ENCODE peak calls at places on chromosomes 4 and X, in nine cellular contexts. One of them, this sample, is unnamed.

GRCh38 chrX:153064061-153064460 is 7.8 kb downstream of the PNMA3 start:
- DNase-seq in CD8-positive, alpha-beta T cell: no peak
- DNase-seq in body of pancreas: no peak
- DNase-seq in AG04450: no peak
- DNase-seq in psoas muscle: no peak
- DNase-seq in Peyer's patch: no peak
- DNase-seq in upper lobe of right lung: no peak
- DNase-seq in lower lobe of right lung: no peak
- DNase-seq in A549: no peak
- DNase-seq in this sample: no peak

GRCh38 chr4:48375651-48376291 is 34.4 kb downstream of the SLAIN2 start:
- DNase-seq in upper lobe of right lung: no peak
- DNase-seq in AG04450: peak
- DNase-seq in psoas muscle: no peak
- DNase-seq in A549: no peak
- DNase-seq in body of pancreas: peak
- DNase-seq in CD8-positive, alpha-beta T cell: no peak
- DNase-seq in Peyer's patch: peak
- DNase-seq in lower lobe of right lung: no peak
- DNase-seq in this sample: peak

GRCh38 chr4:25792843-25793242 is 69.9 kb downstream of the SEL1L3 start:
- DNase-seq in lower lobe of right lung: no peak
- DNase-seq in Peyer's patch: no peak
- DNase-seq in A549: no peak
- DNase-seq in body of pancreas: no peak
- DNase-seq in CD8-positive, alpha-beta T cell: no peak
- DNase-seq in AG04450: no peak
- DNase-seq in upper lobe of right lung: no peak
- DNase-seq in psoas muscle: no peak
- DNase-seq in this sample: no peak

GRCh38 chr4:141463678-141464077 is 172.7 kb upstream of the IL15 start:
- DNase-seq in lower lobe of right lung: no peak
- DNase-seq in psoas muscle: no peak
- DNase-seq in CD8-positive, alpha-beta T cell: no peak
- DNase-seq in body of pancreas: no peak
- DNase-seq in upper lobe of right lung: no peak
- DNase-seq in A549: no peak
- DNase-seq in Peyer's patch: no peak
- DNase-seq in AG04450: no peak
- DNase-seq in this sample: no peak

GRCh38 chr4:183903021-183903760 is 1.9 kb upstream of the STOX2 start:
- DNase-seq in lower lobe of right lung: no peak
- DNase-seq in CD8-positive, alpha-beta T cell: no peak
- DNase-seq in upper lobe of right lung: no peak
- DNase-seq in psoas muscle: no peak
- DNase-seq in AG04450: no peak
- DNase-seq in body of pancreas: no peak
- DNase-seq in Peyer's patch: no peak
- DNase-seq in A549: no peak
- DNase-seq in this sample: no peak

GRCh38 chr4:74054483-74055032 is 16.1 kb upstream of the CXCL3 start:
- DNase-seq in lower lobe of right lung: no peak
- DNase-seq in psoas muscle: no peak
- DNase-seq in Peyer's patch: no peak
- DNase-seq in body of pancreas: no peak
- DNase-seq in AG04450: no peak
- DNase-seq in A549: no peak
- DNase-seq in upper lobe of right lung: no peak
- DNase-seq in CD8-positive, alpha-beta T cell: no peak
- DNase-seq in this sample: no peak

GRCh38 chr4:125266901-125267601 is 47.7 kb upstream of the FAT4 start:
- DNase-seq in Peyer's patch: no peak
- DNase-seq in body of pancreas: no peak
- DNase-seq in A549: no peak
- DNase-seq in upper lobe of right lung: no peak
- DNase-seq in lower lobe of right lung: no peak
- DNase-seq in psoas muscle: no peak
- DNase-seq in CD8-positive, alpha-beta T cell: no peak
- DNase-seq in AG04450: peak
- DNase-seq in this sample: peak

GRCh38 chr4:52848255-52848654 is 13.9 kb upstream of the RASL11B start:
- DNase-seq in AG04450: no peak
- DNase-seq in upper lobe of right lung: no peak
- DNase-seq in A549: no peak
- DNase-seq in psoas muscle: no peak
- DNase-seq in lower lobe of right lung: no peak
- DNase-seq in CD8-positive, alpha-beta T cell: no peak
- DNase-seq in body of pancreas: no peak
- DNase-seq in Peyer's patch: no peak
- DNase-seq in this sample: no peak

GRCh38 chr4:138407329-138407728 is 165.2 kb upstream of the SLC7A11 start:
- DNase-seq in upper lobe of right lung: no peak
- DNase-seq in body of pancreas: no peak
- DNase-seq in psoas muscle: no peak
- DNase-seq in AG04450: no peak
- DNase-seq in lower lobe of right lung: no peak
- DNase-seq in A549: no peak
- DNase-seq in Peyer's patch: no peak
- DNase-seq in CD8-positive, alpha-beta T cell: no peak
- DNase-seq in this sample: no peak

GRCh38 chr4:75623036-75623435 is 7.3 kb downstream of the CDKL2 start:
- DNase-seq in CD8-positive, alpha-beta T cell: no peak
- DNase-seq in AG04450: no peak
- DNase-seq in lower lobe of right lung: no peak
- DNase-seq in psoas muscle: no peak
- DNase-seq in body of pancreas: no peak
- DNase-seq in upper lobe of right lung: no peak
- DNase-seq in A549: no peak
- DNase-seq in Peyer's patch: no peak
- DNase-seq in this sample: peak

GRCh38 chrX:65755786-65756185 is 88.3 kb downstream of the MSN start:
- DNase-seq in Peyer's patch: no peak
- DNase-seq in AG04450: no peak
- DNase-seq in CD8-positive, alpha-beta T cell: no peak
- DNase-seq in upper lobe of right lung: no peak
- DNase-seq in body of pancreas: no peak
- DNase-seq in lower lobe of right lung: no peak
- DNase-seq in psoas muscle: no peak
- DNase-seq in A549: no peak
- DNase-seq in this sample: no peak

GRCh38 chrX:8349816-8350544 is 114.7 kb upstream of the VCX3B start:
- DNase-seq in A549: no peak
- DNase-seq in Peyer's patch: no peak
- DNase-seq in upper lobe of right lung: no peak
- DNase-seq in body of pancreas: no peak
- DNase-seq in lower lobe of right lung: no peak
- DNase-seq in CD8-positive, alpha-beta T cell: no peak
- DNase-seq in AG04450: no peak
- DNase-seq in psoas muscle: no peak
- DNase-seq in this sample: no peak

DNA sequence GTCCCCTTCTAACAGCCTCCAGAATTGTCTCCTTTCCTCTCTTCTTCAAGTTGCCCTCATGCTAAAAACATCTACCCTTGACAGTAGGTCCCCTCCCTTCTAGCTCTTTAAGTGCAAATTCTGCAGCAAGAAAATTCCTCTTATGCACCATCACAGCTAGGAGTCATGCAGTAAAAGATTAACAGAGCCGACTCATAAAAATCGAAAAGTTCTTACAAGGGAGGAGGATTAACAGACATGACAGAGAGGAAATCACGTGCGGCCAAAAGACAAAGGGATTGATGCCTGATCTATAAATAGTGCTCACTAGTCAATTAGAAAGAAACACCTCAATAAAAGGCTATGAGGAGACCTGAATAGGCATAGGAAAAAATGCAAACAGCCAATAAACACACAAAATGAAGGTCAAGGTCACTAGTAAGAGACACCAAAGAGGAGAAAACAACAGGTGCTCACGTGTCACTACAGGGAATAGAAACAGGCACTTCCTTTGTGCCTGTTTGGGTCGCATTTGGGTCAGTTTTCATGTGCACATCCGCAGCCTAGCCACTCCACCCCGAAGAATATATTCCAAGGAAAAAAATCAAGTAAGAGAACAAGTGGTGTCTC is 3.4 kb downstream of the RNF212 start:
- DNase-seq in lower lobe of right lung: no peak
- DNase-seq in body of pancreas: no peak
- DNase-seq in upper lobe of right lung: no peak
- DNase-seq in CD8-positive, alpha-beta T cell: no peak
- DNase-seq in Peyer's patch: no peak
- DNase-seq in A549: peak
- DNase-seq in psoas muscle: no peak
- DNase-seq in AG04450: no peak
- DNase-seq in this sample: no peak
- H3K27ac ChIP-seq in lower lobe of right lung: no peak
- H3K27ac ChIP-seq in body of pancreas: peak
- H3K27ac ChIP-seq in upper lobe of right lung: no peak
- H3K27ac ChIP-seq in CD8-positive, alpha-beta T cell: no peak
- H3K27ac ChIP-seq in Peyer's patch: no peak
- H3K27ac ChIP-seq in A549: no peak
- H3K27ac ChIP-seq in psoas muscle: no peak
- H3K27ac ChIP-seq in AG04450: no peak
- H3K27ac ChIP-seq in this sample: no peak

DNA sequence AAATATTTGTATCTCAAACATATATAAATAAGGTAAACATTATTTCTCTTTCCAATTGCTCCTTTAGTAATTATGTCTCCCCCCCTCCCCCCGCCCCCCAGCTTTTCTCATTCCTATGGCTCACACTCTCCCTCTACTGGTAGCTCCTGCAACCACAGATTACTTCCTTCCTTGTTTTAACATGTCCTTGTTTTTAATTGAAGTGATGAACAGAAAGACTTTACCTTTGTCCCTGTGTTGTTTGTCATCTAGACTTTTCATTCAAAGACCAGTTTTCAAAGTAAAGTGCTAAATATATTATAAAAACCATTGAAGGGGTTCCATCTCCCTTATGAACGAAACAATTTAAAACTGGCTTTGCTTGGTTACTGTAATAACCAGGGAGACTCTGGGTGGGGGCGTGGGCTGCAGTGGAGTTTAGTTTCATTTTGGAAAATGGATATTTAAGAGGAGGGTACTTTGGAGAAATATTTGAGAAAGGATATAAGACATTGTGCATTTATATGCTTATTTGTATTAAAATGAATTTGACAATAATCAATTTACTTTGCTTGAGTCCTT is 352.9 kb downstream of the RAPGEF2 start:
- DNase-seq in upper lobe of right lung: no peak
- DNase-seq in Peyer's patch: no peak
- DNase-seq in A549: peak
- DNase-seq in AG04450: no peak
- DNase-seq in psoas muscle: no peak
- DNase-seq in body of pancreas: peak
- DNase-seq in lower lobe of right lung: no peak
- DNase-seq in CD8-positive, alpha-beta T cell: no peak
- DNase-seq in this sample: peak
- TF ChIP-seq CTCF in upper lobe of right lung: peak
- TF ChIP-seq CTCF in Peyer's patch: peak
- TF ChIP-seq CTCF in A549: peak
- TF ChIP-seq CTCF in AG04450: peak
- TF ChIP-seq CTCF in psoas muscle: peak
- TF ChIP-seq CTCF in body of pancreas: peak
- TF ChIP-seq CTCF in lower lobe of right lung: peak
- TF ChIP-seq CTCF in CD8-positive, alpha-beta T cell: no peak
- TF ChIP-seq CTCF in this sample: peak

GRCh38 chrX:118356154-118356701 is 10.3 kb downstream of the WDR44 start:
- DNase-seq in A549: no peak
- DNase-seq in upper lobe of right lung: no peak
- DNase-seq in psoas muscle: no peak
- DNase-seq in CD8-positive, alpha-beta T cell: no peak
- DNase-seq in AG04450: no peak
- DNase-seq in body of pancreas: no peak
- DNase-seq in Peyer's patch: no peak
- DNase-seq in lower lobe of right lung: no peak
- DNase-seq in this sample: no peak

GRCh38 chrX:118355225-118355920 is 9.5 kb downstream of the WDR44 start:
- DNase-seq in CD8-positive, alpha-beta T cell: no peak
- DNase-seq in psoas muscle: no peak
- DNase-seq in A549: no peak
- DNase-seq in upper lobe of right lung: no peak
- DNase-seq in AG04450: no peak
- DNase-seq in Peyer's patch: no peak
- DNase-seq in body of pancreas: no peak
- DNase-seq in lower lobe of right lung: no peak
- DNase-seq in this sample: no peak

GRCh38 chrX:118352566-118352965 is 6.7 kb downstream of the WDR44 start:
- DNase-seq in psoas muscle: no peak
- DNase-seq in CD8-positive, alpha-beta T cell: no peak
- DNase-seq in AG04450: no peak
- DNase-seq in body of pancreas: no peak
- DNase-seq in lower lobe of right lung: no peak
- DNase-seq in Peyer's patch: no peak
- DNase-seq in upper lobe of right lung: no peak
- DNase-seq in A549: no peak
- DNase-seq in this sample: no peak

GRCh38 chrX:118350715-118351114 is 4.8 kb downstream of the WDR44 start:
- DNase-seq in AG04450: no peak
- DNase-seq in Peyer's patch: no peak
- DNase-seq in A549: no peak
- DNase-seq in psoas muscle: no peak
- DNase-seq in lower lobe of right lung: no peak
- DNase-seq in upper lobe of right lung: no peak
- DNase-seq in body of pancreas: no peak
- DNase-seq in CD8-positive, alpha-beta T cell: no peak
- DNase-seq in this sample: no peak

DNA sequence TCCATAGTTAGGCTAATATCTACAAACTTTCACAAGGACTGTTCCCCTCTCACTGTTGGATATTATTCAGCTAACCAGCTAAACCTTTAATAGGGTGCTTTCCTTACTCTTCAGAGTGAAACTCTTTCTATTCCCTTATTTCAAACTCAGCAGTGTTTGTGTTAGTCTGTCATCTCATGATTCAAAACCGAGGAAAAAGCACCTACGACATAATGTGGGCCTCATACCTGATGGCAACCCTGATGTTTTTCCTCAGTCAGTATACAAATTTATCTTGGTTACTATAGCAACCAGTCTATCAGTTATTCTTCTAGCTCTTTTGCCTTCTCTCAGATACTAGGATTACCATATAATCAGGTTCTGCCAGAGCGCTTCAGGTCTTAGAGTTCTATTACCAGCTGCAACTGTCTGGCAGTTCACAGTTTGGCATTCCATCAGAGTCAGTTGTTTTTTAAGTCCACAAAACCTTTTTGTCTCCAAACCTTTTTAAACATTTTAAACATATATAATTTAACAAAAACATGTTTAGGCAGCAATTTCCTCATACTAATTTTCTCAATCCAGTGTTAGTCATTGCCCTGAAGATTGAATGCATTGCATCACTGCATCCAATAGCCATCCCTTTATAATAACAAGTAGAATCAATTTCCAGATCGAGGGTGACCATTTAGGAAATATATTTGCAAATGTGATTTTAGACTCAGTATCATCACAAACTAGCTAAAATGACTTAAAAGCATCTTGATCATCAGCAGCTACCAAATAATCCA is 7.4 kb downstream of the WDR44 start:
- DNase-seq in AG04450: no peak
- DNase-seq in body of pancreas: no peak
- DNase-seq in Peyer's patch: no peak
- DNase-seq in A549: no peak
- DNase-seq in lower lobe of right lung: no peak
- DNase-seq in psoas muscle: no peak
- DNase-seq in CD8-positive, alpha-beta T cell: no peak
- DNase-seq in upper lobe of right lung: no peak
- DNase-seq in this sample: no peak
- H3K27ac ChIP-seq in AG04450: no peak
- H3K27ac ChIP-seq in body of pancreas: no peak
- H3K27ac ChIP-seq in Peyer's patch: no peak
- H3K27ac ChIP-seq in A549: no peak
- H3K27ac ChIP-seq in lower lobe of right lung: no peak
- H3K27ac ChIP-seq in psoas muscle: no peak
- H3K27ac ChIP-seq in CD8-positive, alpha-beta T cell: no peak
- H3K27ac ChIP-seq in upper lobe of right lung: no peak
- H3K27ac ChIP-seq in this sample: no peak

GRCh38 chrX:30910124-30910860 is 21.2 kb upstream of the TAB3 start:
- DNase-seq in CD8-positive, alpha-beta T cell: no peak
- DNase-seq in upper lobe of right lung: no peak
- DNase-seq in A549: no peak
- DNase-seq in AG04450: no peak
- DNase-seq in Peyer's patch: no peak
- DNase-seq in lower lobe of right lung: no peak
- DNase-seq in psoas muscle: no peak
- DNase-seq in body of pancreas: no peak
- DNase-seq in this sample: peak
- TF ChIP-seq CTCF in CD8-positive, alpha-beta T cell: no peak
- TF ChIP-seq CTCF in upper lobe of right lung: no peak
- TF ChIP-seq CTCF in A549: no peak
- TF ChIP-seq CTCF in AG04450: no peak
- TF ChIP-seq CTCF in Peyer's patch: no peak
- TF ChIP-seq CTCF in lower lobe of right lung: no peak
- TF ChIP-seq CTCF in psoas muscle: no peak
- TF ChIP-seq CTCF in body of pancreas: no peak
- TF ChIP-seq CTCF in this sample: no peak